ENCODE peak calls at places on chromosomes 11 and 22, in six cellular contexts. Z, T, Y, L, H and K are unnamed samples.

GRCh38 chr22:47213571-47214230 is 451.3 kb downstream of the TBC1D22A start:
- DNase-seq in Z (peak), T (no peak), Y (no peak), L (peak), H (no peak), K (peak)

GRCh38 chr11:132123854-132124835 is 753.7 kb downstream of the NTM start:
- DNase-seq in Z (no peak), T (no peak), Y (no peak), L (peak), H (no peak), K (no peak)

GRCh38 chr22:37930952-37931440 is 22.4 kb downstream of the C22orf23 start:
- DNase-seq in Z (no peak), T (no peak), Y (no peak), L (no peak), H (no peak), K (no peak)

GRCh38 chr11:85822814-85823213 is 11.9 kb upstream of the SYTL2 start:
- DNase-seq in Z (no peak), T (no peak), Y (no peak), L (no peak), H (no peak), K (no peak)

GRCh38 chr11:66985508-66986177 is 10.5 kb downstream of the C11orf86 start:
- DNase-seq in Z (no peak), T (no peak), Y (no peak), L (no peak), H (no peak), K (peak)

GRCh38 chr11:620201-620600 is 4.5 kb upstream of the IRF7 start:
- DNase-seq in Z (no peak), T (no peak), Y (no peak), L (no peak), H (no peak), K (no peak)

GRCh38 chr11:126416542-126417090 is 61.1 kb downstream of the ST3GAL4 start:
- DNase-seq in Z (peak), T (peak), Y (peak), L (peak), H (peak), K (no peak)

GRCh38 chr11:112963368-112963955 is 2.2 kb downstream of the NCAM1 start:
- DNase-seq in Z (no peak), T (no peak), Y (peak), L (peak), H (no peak), K (no peak)

GRCh38 chr22:30596886-30597285 is 5.2 kb upstream of the PES1 start:
- DNase-seq in Z (no peak), T (no peak), Y (no peak), L (peak), H (no peak), K (no peak)

GRCh38 chr11:12449961-12450715 is 72.8 kb downstream of the PARVA start:
- DNase-seq in Z (no peak), T (no peak), Y (no peak), L (no peak), H (peak), K (peak)

GRCh38 chr22:43587574-43587973 is 175.8 kb downstream of the MPPED1 start:
- DNase-seq in Z (no peak), T (no peak), Y (no peak), L (no peak), H (peak), K (peak)

GRCh38 chr11:65833297-65834030 is at the start of gene SNX32:
- DNase-seq in Z (peak), T (peak), Y (peak), L (peak), H (peak), K (no peak)

GRCh38 chr22:45552017-45552411 is 49.3 kb downstream of the FBLN1 start:
- DNase-seq in Z (no peak), T (no peak), Y (no peak), L (peak), H (no peak), K (no peak)

GRCh38 chr11:79441159-79441875 is 487 bp upstream of the TENM4 start:
- DNase-seq in Z (no peak), T (no peak), Y (peak), L (peak), H (no peak), K (no peak)

GRCh38 chr11:69598147-69598546 is 42.8 kb upstream of the CCND1 start:
- DNase-seq in Z (peak), T (no peak), Y (no peak), L (peak), H (no peak), K (peak)

GRCh38 chr11:134266841-134267251 is 9.3 kb upstream of the GLB1L3 start:
- DNase-seq in Z (peak), T (no peak), Y (no peak), L (peak), H (peak), K (peak)

GRCh38 chr11:117000741-117001096 is 97.5 kb downstream of the SIK3 start:
- DNase-seq in Z (no peak), T (no peak), Y (no peak), L (no peak), H (peak), K (no peak)

GRCh38 chr11:11069741-11070550 is 212.1 kb upstream of the ZBED5 start:
- DNase-seq in Z (no peak), T (no peak), Y (no peak), L (no peak), H (no peak), K (no peak)

DNA sequence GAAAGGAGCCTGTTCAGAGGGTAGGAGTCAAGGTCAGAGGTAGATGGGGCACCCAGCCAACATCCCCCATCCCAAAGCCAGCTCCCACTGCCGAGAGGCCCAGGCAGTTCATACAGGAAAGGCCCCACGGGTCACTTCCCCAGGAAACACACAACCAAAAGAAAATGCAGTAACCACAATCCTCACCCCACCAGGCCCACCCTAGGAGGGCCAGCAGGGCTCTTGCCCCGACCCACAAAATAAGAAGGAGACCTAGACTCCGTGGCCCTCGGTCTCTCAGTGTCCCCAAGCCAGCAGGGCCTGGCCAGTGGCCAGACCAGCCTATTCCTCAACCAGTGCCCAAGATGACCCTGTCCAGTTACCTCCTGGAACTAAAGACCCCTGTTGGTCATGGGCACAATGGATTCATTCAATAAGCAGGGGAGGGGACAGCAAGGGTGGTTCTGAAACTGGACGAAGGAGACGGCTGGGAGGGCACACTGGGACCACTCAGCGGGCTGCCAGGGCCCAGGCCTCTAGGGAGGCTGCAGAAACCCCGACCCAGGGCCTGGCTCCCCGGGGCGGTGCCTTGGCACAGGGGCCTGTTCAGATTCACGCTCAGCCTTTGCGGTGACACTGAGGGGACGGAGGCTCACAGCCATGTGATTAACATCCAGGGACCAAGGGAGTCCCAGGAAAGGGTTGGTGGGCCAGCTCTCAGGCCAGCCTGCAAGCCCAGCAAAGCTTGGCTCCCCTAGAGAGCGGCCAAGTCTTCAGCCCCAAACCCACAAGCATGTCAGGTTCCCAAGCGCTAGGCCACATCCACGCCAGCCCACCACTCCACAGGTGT is 5.5 kb downstream of the RAB3IL1 start:
- DNase-seq in Z (peak), T (no peak), Y (no peak), L (no peak), H (no peak), K (no peak)
- TF ChIP-seq CTCF in Z (no peak), T (no peak), Y (no peak), L (no peak), H (no peak), K (no peak)

GRCh38 chr22:22410677-22411076 is 97.9 kb downstream of the ZNF280B start:
- DNase-seq in Z (peak), T (no peak), Y (no peak), L (no peak), H (no peak), K (no peak)

GRCh38 chr22:22407061-22407460 is 101.5 kb downstream of the ZNF280B start:
- DNase-seq in Z (peak), T (peak), Y (no peak), L (no peak), H (no peak), K (no peak)

GRCh38 chr22:22410121-22410520 is 98.4 kb downstream of the ZNF280B start:
- DNase-seq in Z (peak), T (peak), Y (no peak), L (no peak), H (no peak), K (no peak)

GRCh38 chr22:22408269-22408668 is 100.3 kb downstream of the ZNF280B start:
- DNase-seq in Z (peak), T (no peak), Y (no peak), L (no peak), H (no peak), K (no peak)

GRCh38 chr22:22408731-22409696 is 99.5 kb downstream of the ZNF280B start:
- DNase-seq in Z (peak), T (peak), Y (peak), L (peak), H (peak), K (peak)
- TF ChIP-seq CTCF in Z (no peak), T (peak), Y (peak), L (peak), H (peak), K (peak)

DNA sequence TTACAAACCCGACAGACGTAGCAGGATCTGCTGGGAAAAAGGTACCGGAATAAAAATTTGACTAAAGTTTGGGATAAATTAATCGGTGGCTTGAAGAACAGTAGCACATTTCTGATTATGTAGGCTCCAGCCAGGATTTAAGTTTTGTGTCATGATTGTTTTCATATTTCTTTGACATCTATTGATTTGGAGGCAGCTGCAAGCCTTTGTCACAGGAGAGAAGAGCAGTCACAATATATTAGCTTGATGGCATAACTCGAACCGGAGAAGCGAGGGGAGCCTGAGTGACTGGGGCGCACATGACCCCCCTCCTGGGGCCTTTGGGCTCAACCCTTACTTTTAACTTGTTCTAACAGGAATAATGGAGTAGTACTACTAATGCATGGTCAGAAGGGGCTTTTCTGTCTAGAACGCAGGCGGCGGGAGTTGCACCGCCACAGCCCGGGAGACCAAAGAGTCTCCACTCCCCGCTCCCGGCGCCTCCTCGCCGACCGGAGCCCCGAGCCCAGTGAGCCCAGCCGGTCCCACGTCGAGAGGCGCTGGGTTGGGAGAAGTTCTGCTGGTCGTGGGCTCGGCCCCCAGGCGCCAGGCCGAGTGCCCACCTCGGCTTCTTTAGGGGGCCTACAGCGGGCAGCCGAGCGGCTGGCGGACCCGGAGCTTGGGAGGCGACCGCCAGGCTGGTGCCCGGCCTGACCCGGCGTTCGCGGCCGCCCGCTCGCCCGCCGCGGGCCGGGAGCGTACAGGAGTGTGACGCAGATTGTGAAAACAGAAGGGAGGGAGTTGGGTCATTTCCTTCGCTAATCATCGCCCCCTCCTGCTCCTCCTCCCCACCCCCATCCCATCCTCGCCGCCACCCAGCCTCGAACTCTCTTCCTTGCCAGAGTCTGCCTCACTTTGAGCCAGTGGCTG is 15.7 kb upstream of the PAX6 start:
- DNase-seq in Z (no peak), T (no peak), Y (no peak), L (peak), H (no peak), K (no peak)
- TF ChIP-seq CTCF in Z (no peak), T (no peak), Y (no peak), L (no peak), H (no peak), K (no peak)

DNA sequence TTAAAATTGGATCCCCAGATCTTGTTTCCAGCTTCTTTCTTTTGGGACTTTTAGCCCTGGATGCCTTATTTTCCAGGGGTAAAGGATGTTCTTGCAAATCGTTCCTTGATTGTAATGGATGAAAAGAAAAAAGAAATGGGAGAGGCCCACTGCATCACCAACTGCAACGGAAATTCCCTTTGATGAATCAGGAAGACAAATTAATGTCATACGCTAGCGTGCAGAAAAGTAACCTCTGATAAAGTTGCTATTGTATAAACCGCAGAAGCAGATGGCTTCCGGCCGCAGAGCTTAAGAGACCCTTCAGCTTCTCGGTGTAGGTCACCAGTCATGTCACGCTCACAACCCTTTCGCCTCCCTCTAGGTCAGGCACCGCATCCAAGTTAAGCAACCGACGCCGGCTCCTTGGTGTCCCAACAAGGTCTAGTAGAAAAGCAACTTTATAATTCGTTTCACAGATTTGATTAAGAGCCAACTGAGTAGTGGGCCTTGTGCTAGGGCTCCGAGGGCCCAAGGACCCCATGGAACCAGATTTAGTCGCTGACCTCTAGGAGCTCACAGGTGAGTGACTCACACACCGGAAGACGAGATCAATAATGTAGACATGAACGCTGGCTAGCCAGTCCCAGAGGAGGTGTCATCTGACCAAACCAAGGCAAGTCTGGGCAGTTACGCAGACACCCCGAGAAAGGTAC is 1.3 kb upstream of the ZFP91 start:
- DNase-seq in Z (peak), T (peak), Y (peak), L (no peak), H (peak), K (no peak)
- TF ChIP-seq CTCF in Z (no peak), T (no peak), Y (no peak), L (no peak), H (no peak), K (no peak)

GRCh38 chr11:77042111-77042726 is 8.0 kb downstream of the B3GNT6 start:
- DNase-seq in Z (peak), T (no peak), Y (no peak), L (no peak), H (no peak), K (no peak)

GRCh38 chr11:77038825-77039326 is 4.7 kb downstream of the B3GNT6 start:
- DNase-seq in Z (no peak), T (no peak), Y (no peak), L (no peak), H (no peak), K (no peak)

GRCh38 chr11:77040401-77040777 is 6.2 kb downstream of the B3GNT6 start:
- DNase-seq in Z (peak), T (no peak), Y (no peak), L (no peak), H (no peak), K (no peak)

GRCh38 chr11:77039491-77040400 is 5.5 kb downstream of the B3GNT6 start:
- DNase-seq in Z (no peak), T (no peak), Y (peak), L (peak), H (no peak), K (no peak)

GRCh38 chr11:77040889-77041288 is 6.7 kb downstream of the B3GNT6 start:
- DNase-seq in Z (peak), T (no peak), Y (no peak), L (no peak), H (no peak), K (no peak)
- TF ChIP-seq CTCF in Z (no peak), T (no peak), Y (no peak), L (peak), H (no peak), K (no peak)